ENCODE peak calls at places on chromosomes 16 and 17, in four cellular contexts. O is HS-5, Z is C1 segment of cervical spinal cord, D is transverse colon. I is an unnamed sample.

GRCh38 chr17:82344175-82344907 is 10.8 kb upstream of the SECTM1 start:
- DNase-seq in D (no peak), Z (no peak), O (no peak), I (no peak)

GRCh38 chr17:41617698-41618097 is 5.1 kb upstream of the KRT16 start:
- DNase-seq in O (no peak), D (no peak), Z (no peak), I (no peak)

GRCh38 chr17:82909322-82909904 is 69.6 kb upstream of the ZNF750 start:
- DNase-seq in Z (no peak), D (peak; percentile 34), O (no peak), I (no peak)

GRCh38 chr16:70574595-70575271 is 51.1 kb downstream of the SF3B3 start:
- DNase-seq in D (no peak), Z (no peak), O (no peak), I (no peak)

GRCh38 chr17:67443931-67444597 is 67.0 kb downstream of the PITPNC1 start:
- DNase-seq in Z (no peak), O (no peak), D (no peak), I (no peak)

GRCh38 chr17:7348478-7349242 is 3.3 kb upstream of the KCTD11 start:
- DNase-seq in D (no peak), Z (no peak), O (no peak), I (no peak)

GRCh38 chr17:27593232-27593856 is 37.6 kb upstream of the LGALS9 start:
- DNase-seq in Z (no peak), D (no peak), O (no peak), I (no peak)

GRCh38 chr17:47781397-47781796 is 40.2 kb downstream of the OSBPL7 start:
- DNase-seq in D (no peak), O (no peak), Z (no peak), I (no peak)

GRCh38 chr16:89242795-89243200 is 25.3 kb downstream of the ZNF778 start:
- DNase-seq in O (no peak), Z (no peak), D (no peak), I (no peak)

GRCh38 chr16:52404546-52404945 is 142.4 kb downstream of the TOX3 start:
- DNase-seq in O (no peak), D (no peak), Z (no peak), I (peak; percentile 7)

GRCh38 chr16:55734665-55735064 is 78.9 kb downstream of the SLC6A2 start:
- DNase-seq in Z (no peak), D (no peak), O (no peak), I (peak; percentile 62)

GRCh38 chr16:50270510-50271147 is 4.3 kb downstream of the ADCY7 start:
- DNase-seq in D (no peak), O (no peak), Z (no peak), I (no peak)

GRCh38 chr16:72443809-72444208 is 271.9 kb upstream of the PMFBP1 start:
- DNase-seq in O (no peak), Z (no peak), D (no peak), I (no peak)

GRCh38 chr17:7293821-7294613 is 422 bp downstream of the YBX2 start:
- DNase-seq in Z (no peak), O (no peak), D (peak; percentile 91), I (peak; percentile 67)

I was measured in mesendoderm.